ENCODE peak calls at places on chromosomes 12 and 14, in four cellular contexts. One of them, this sample, is unnamed.
A peak's percentile ranks its signal among the peaks of the same experiment; 100 is the strongest.

GRCh38 chr14:36317650-36318049 is 2.8 kb downstream of the MBIP start:
- DNase-seq in SK-N-SH: no peak
- DNase-seq in heart right ventricle: no peak
- DNase-seq in heart left ventricle: no peak
- DNase-seq in this sample: no peak

GRCh38 chr12:49777800-49778748 is 36.7 kb downstream of the TMBIM6 start:
- DNase-seq in heart left ventricle: peak; percentile 45
- DNase-seq in heart right ventricle: peak; percentile 58
- DNase-seq in SK-N-SH: no peak
- DNase-seq in this sample: peak; percentile 71

GRCh38 chr14:103019827-103020226 is 37.5 kb downstream of the CDC42BPB start:
- DNase-seq in SK-N-SH: no peak
- DNase-seq in heart right ventricle: no peak
- DNase-seq in heart left ventricle: no peak
- DNase-seq in this sample: peak; percentile 67

GRCh38 chr14:66600416-66600815 is 92.5 kb downstream of the GPHN start:
- DNase-seq in heart left ventricle: no peak
- DNase-seq in SK-N-SH: no peak
- DNase-seq in heart right ventricle: no peak
- DNase-seq in this sample: peak; percentile 57

GRCh38 chr14:93962701-93963601 is 13.4 kb downstream of the ASB2 start:
- DNase-seq in SK-N-SH: no peak
- DNase-seq in heart right ventricle: no peak
- DNase-seq in heart left ventricle: no peak
- DNase-seq in this sample: no peak

GRCh38 chr14:105980224-105980623 is 453.8 kb downstream of the TMEM121 start:
- DNase-seq in heart left ventricle: no peak
- DNase-seq in SK-N-SH: no peak
- DNase-seq in heart right ventricle: no peak
- DNase-seq in this sample: no peak

GRCh38 chr12:80441921-80442320 is 2.1 kb upstream of the PTPRQ start:
- DNase-seq in heart right ventricle: no peak
- DNase-seq in SK-N-SH: no peak
- DNase-seq in heart left ventricle: no peak
- DNase-seq in this sample: no peak

GRCh38 chr14:91284791-91285548 is 40.5 kb upstream of the GPR68 start:
- DNase-seq in heart right ventricle: no peak
- DNase-seq in SK-N-SH: peak; percentile 80
- DNase-seq in heart left ventricle: no peak
- DNase-seq in this sample: no peak

GRCh38 chr12:66776974-66777373 is 98.1 kb upstream of the GRIP1 start:
- DNase-seq in heart right ventricle: no peak
- DNase-seq in SK-N-SH: no peak
- DNase-seq in heart left ventricle: no peak
- DNase-seq in this sample: no peak

GRCh38 chr14:24372701-24373416 is 4.9 kb downstream of the NFATC4 start:
- DNase-seq in heart right ventricle: peak; percentile 71
- DNase-seq in SK-N-SH: peak; percentile 44
- DNase-seq in heart left ventricle: peak; percentile 73
- DNase-seq in this sample: no peak

GRCh38 chr12:32012249-32012785 is 53.1 kb downstream of the RESF1 start:
- DNase-seq in heart left ventricle: no peak
- DNase-seq in heart right ventricle: no peak
- DNase-seq in SK-N-SH: no peak
- DNase-seq in this sample: no peak

GRCh38 chr12:32005496-32006125 is 46.4 kb downstream of the RESF1 start:
- DNase-seq in SK-N-SH: no peak
- DNase-seq in heart left ventricle: no peak
- DNase-seq in heart right ventricle: no peak
- DNase-seq in this sample: peak; percentile 53

DNA sequence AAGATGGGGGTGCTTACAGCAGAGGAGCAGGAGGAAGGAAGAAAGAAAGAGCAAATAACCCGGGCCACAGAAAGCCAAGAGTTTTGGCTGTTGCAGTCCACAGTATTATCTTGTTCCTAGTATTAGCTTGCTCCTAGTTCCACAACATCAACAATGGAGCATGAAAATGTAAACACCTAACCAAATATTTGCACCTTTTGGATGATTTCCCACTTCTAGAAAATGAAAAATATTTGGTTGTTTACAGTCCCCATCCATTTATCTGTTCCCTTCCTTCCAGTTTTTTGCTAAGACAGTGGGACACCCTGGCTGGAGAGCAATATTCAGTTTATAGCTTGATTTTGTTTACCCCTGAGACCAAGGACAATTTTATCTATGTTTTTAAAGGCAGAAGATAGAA is 51.4 kb downstream of the RESF1 start:
- DNase-seq in SK-N-SH: no peak
- DNase-seq in heart right ventricle: no peak
- DNase-seq in heart left ventricle: no peak
- DNase-seq in this sample: no peak
- H3K4me1 ChIP-seq in SK-N-SH: no peaks in the 10 kb centered on the region
- H3K4me1 ChIP-seq in heart right ventricle: no peaks in the 10 kb centered on the region
- H3K4me1 ChIP-seq in heart left ventricle: no peaks in the 10 kb centered on the region
- H3K4me1 ChIP-seq in this sample: peaks cover 5% of the 10 kb centered on the region

GRCh38 chr14:50363734-50364113 is 33.0 kb downstream of the CDKL1 start:
- DNase-seq in SK-N-SH: no peak
- DNase-seq in heart left ventricle: no peak
- DNase-seq in heart right ventricle: no peak
- DNase-seq in this sample: no peak
- H3K27ac ChIP-seq in SK-N-SH: peak overlapping the region; percentile 18
- H3K27ac ChIP-seq in heart left ventricle: peak overlapping the region; percentile 81
- H3K27ac ChIP-seq in heart right ventricle: peak overlapping the region; percentile 73
- H3K27ac ChIP-seq in this sample: no peak overlapping the region

GRCh38 chr12:121259074-121259473 is 37.4 kb downstream of the CAMKK2 start:
- DNase-seq in SK-N-SH: no peak
- DNase-seq in heart right ventricle: no peak
- DNase-seq in heart left ventricle: no peak
- DNase-seq in this sample: no peak

GRCh38 chr12:121251838-121252237 is 41.9 kb downstream of the P2RX4 start:
- DNase-seq in SK-N-SH: no peak
- DNase-seq in heart left ventricle: no peak
- DNase-seq in heart right ventricle: no peak
- DNase-seq in this sample: no peak

GRCh38 chr12:121252712-121253345 is 42.9 kb downstream of the P2RX4 start:
- DNase-seq in heart right ventricle: no peak
- DNase-seq in SK-N-SH: no peak
- DNase-seq in heart left ventricle: no peak
- DNase-seq in this sample: no peak

GRCh38 chr12:121253638-121254335 is 42.7 kb downstream of the CAMKK2 start:
- DNase-seq in heart left ventricle: no peak
- DNase-seq in heart right ventricle: no peak
- DNase-seq in SK-N-SH: no peak
- DNase-seq in this sample: no peak

DNA sequence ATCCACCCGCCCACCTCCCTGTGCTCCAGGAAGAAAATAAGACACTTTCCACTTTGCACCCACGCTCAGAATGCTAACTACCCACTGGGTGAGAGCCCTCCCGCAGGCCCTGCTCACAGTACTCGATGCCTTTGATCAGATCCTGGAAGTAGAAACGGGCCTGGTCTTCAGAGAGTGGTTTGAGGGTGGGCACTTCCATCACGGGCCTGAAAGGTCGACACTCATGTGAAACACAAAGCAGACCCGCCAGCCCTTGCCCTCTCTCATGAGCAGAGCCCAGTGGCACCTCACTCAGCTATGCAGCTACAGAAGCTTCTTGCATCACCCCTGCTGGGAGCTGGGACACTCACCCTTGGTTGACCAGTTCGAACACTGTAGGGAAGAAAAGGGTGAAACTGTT is 41.1 kb downstream of the CAMKK2 start:
- DNase-seq in SK-N-SH: no peak
- DNase-seq in heart right ventricle: no peak
- DNase-seq in heart left ventricle: no peak
- DNase-seq in this sample: no peak
- H3K36me3 ChIP-seq in SK-N-SH: peaks cover 15% of the 10 kb centered on the region
- H3K36me3 ChIP-seq in heart right ventricle: no peaks in the 10 kb centered on the region
- H3K36me3 ChIP-seq in heart left ventricle: peaks cover 80% of the 10 kb centered on the region
- H3K36me3 ChIP-seq in this sample: peaks cover 2% of the 10 kb centered on the region

GRCh38 chr12:121532503-121533390 is 48.1 kb downstream of the KDM2B start:
- DNase-seq in heart right ventricle: no peak
- DNase-seq in heart left ventricle: no peak
- DNase-seq in SK-N-SH: no peak
- DNase-seq in this sample: peak; percentile 86

GRCh38 chr12:121530600-121531355 is 50.0 kb downstream of the KDM2B start:
- DNase-seq in heart left ventricle: peak; percentile 78
- DNase-seq in heart right ventricle: peak; percentile 72
- DNase-seq in SK-N-SH: no peak
- DNase-seq in this sample: peak; percentile 92

GRCh38 chr12:121533391-121534090 is 47.3 kb downstream of the KDM2B start:
- DNase-seq in heart left ventricle: no peak
- DNase-seq in SK-N-SH: no peak
- DNase-seq in heart right ventricle: no peak
- DNase-seq in this sample: no peak

GRCh38 chr12:121529184-121529583 is 51.6 kb downstream of the KDM2B start:
- DNase-seq in SK-N-SH: no peak
- DNase-seq in heart left ventricle: no peak
- DNase-seq in heart right ventricle: no peak
- DNase-seq in this sample: no peak

GRCh38 chr12:121531356-121531750 is 49.5 kb downstream of the KDM2B start:
- DNase-seq in SK-N-SH: no peak
- DNase-seq in heart right ventricle: no peak
- DNase-seq in heart left ventricle: no peak
- DNase-seq in this sample: no peak
- H3K4me1 ChIP-seq in SK-N-SH: peaks cover 5% of the 10 kb centered on the region
- H3K4me1 ChIP-seq in heart right ventricle: peaks cover 30% of the 10 kb centered on the region
- H3K4me1 ChIP-seq in heart left ventricle: no peaks in the 10 kb centered on the region
- H3K4me1 ChIP-seq in this sample: peaks cover 15% of the 10 kb centered on the region

GRCh38 chr12:6199531-6200265 is 502 bp upstream of the CD9 start:
- DNase-seq in heart right ventricle: no peak
- DNase-seq in SK-N-SH: no peak
- DNase-seq in heart left ventricle: peak; percentile 66
- DNase-seq in this sample: peak; percentile 49
- H3K27ac ChIP-seq in heart right ventricle: peak overlapping the region; percentile 91
- H3K27ac ChIP-seq in SK-N-SH: no peak overlapping the region
- H3K27ac ChIP-seq in heart left ventricle: peak overlapping the region; percentile 98
- H3K27ac ChIP-seq in this sample: no peak overlapping the region

GRCh38 chr12:29544428-29545101 is 47.1 kb upstream of the OVCH1 start:
- DNase-seq in SK-N-SH: no peak
- DNase-seq in heart left ventricle: no peak
- DNase-seq in heart right ventricle: no peak
- DNase-seq in this sample: no peak

GRCh38 chr12:29547151-29547561 is 49.7 kb upstream of the OVCH1 start:
- DNase-seq in SK-N-SH: no peak
- DNase-seq in heart left ventricle: no peak
- DNase-seq in heart right ventricle: no peak
- DNase-seq in this sample: no peak

GRCh38 chr12:29545102-29545467 is 47.6 kb upstream of the OVCH1 start:
- DNase-seq in heart left ventricle: no peak
- DNase-seq in SK-N-SH: no peak
- DNase-seq in heart right ventricle: no peak
- DNase-seq in this sample: no peak

GRCh38 chr12:29546000-29546399 is 48.5 kb upstream of the OVCH1 start:
- DNase-seq in heart left ventricle: no peak
- DNase-seq in SK-N-SH: no peak
- DNase-seq in heart right ventricle: no peak
- DNase-seq in this sample: no peak

GRCh38 chr12:29543036-29543435 is 45.5 kb upstream of the OVCH1 start:
- DNase-seq in SK-N-SH: no peak
- DNase-seq in heart right ventricle: no peak
- DNase-seq in heart left ventricle: no peak
- DNase-seq in this sample: no peak
- H3K36me3 ChIP-seq in SK-N-SH: no peaks in the 10 kb centered on the region
- H3K36me3 ChIP-seq in heart right ventricle: no peaks in the 10 kb centered on the region
- H3K36me3 ChIP-seq in heart left ventricle: no peaks in the 10 kb centered on the region
- H3K36me3 ChIP-seq in this sample: no peaks in the 10 kb centered on the region

GRCh38 chr12:56933826-56934625 is at the start of gene SDR9C7:
- DNase-seq in SK-N-SH: no peak
- DNase-seq in heart right ventricle: no peak
- DNase-seq in heart left ventricle: no peak
- DNase-seq in this sample: no peak
- H3K4me1 ChIP-seq in SK-N-SH: peaks cover 4% of the 10 kb centered on the region
- H3K4me1 ChIP-seq in heart right ventricle: no peaks in the 10 kb centered on the region
- H3K4me1 ChIP-seq in heart left ventricle: no peaks in the 10 kb centered on the region
- H3K4me1 ChIP-seq in this sample: peaks cover 6% of the 10 kb centered on the region

This sample was measured in cardiac muscle cell.